ENCODE peak calls at places on chromosomes 1 and 21, in nine cellular contexts. I, T, M, X, C, V, F, J and L are unnamed samples.

GRCh38 chr1:9890224-9890731 is 19.8 kb downstream of the CTNNBIP1 start:
- DNase-seq in I (no peak), T (peak), M (peak), X (no peak), C (no peak), V (peak), F (peak), J (no peak), L (peak)

GRCh38 chr1:201385299-201385891 is 7.9 kb upstream of the TNNT2 start:
- DNase-seq in I (no peak), T (peak), M (no peak), X (peak), C (peak), V (peak), F (peak), J (peak), L (peak)

GRCh38 chr21:33026878-33027400 is 1.2 kb downstream of the OLIG2 start:
- DNase-seq in I (no peak), T (peak), M (peak), X (no peak), C (no peak), V (peak), F (no peak), J (no peak), L (no peak)

GRCh38 chr1:192977089-192977706 is 82.0 kb downstream of the UCHL5 start:
- DNase-seq in I (no peak), T (no peak), M (no peak), X (no peak), C (no peak), V (peak), F (no peak), J (no peak), L (no peak)

GRCh38 chr21:46171996-46172862 is 12.0 kb downstream of the SPATC1L start:
- DNase-seq in I (no peak), T (no peak), M (peak), X (no peak), C (no peak), V (no peak), F (no peak), J (no peak), L (no peak)

GRCh38 chr21:46622226-46622625 is 13.2 kb upstream of the PRMT2 start:
- DNase-seq in I (peak), T (peak), M (peak), X (no peak), C (no peak), V (peak), F (peak), J (peak), L (peak)

GRCh38 chr1:230112131-230112701 is 45.2 kb downstream of the GALNT2 start:
- DNase-seq in I (no peak), T (no peak), M (no peak), X (peak), C (no peak), V (peak), F (no peak), J (peak), L (no peak)

GRCh38 chr1:95388041-95388440 is 154.0 kb downstream of the RWDD3 start:
- DNase-seq in I (no peak), T (no peak), M (no peak), X (no peak), C (no peak), V (no peak), F (no peak), J (no peak), L (no peak)

GRCh38 chr1:36306210-36306901 is at the start of gene SH3D21:
- DNase-seq in I (peak), T (peak), M (peak), X (peak), C (peak), V (peak), F (peak), J (peak), L (peak)

GRCh38 chr1:222654849-222655248 is 37.0 kb downstream of the MIA3 start:
- DNase-seq in I (peak), T (peak), M (no peak), X (no peak), C (no peak), V (no peak), F (peak), J (peak), L (no peak)

GRCh38 chr1:243246916-243247315 is 8.2 kb downstream of the CEP170 start:
- DNase-seq in I (no peak), T (peak), M (no peak), X (no peak), C (no peak), V (no peak), F (no peak), J (no peak), L (no peak)

GRCh38 chr1:224333939-224334701 is 4.1 kb upstream of the NVL start:
- DNase-seq in I (no peak), T (peak), M (no peak), X (no peak), C (no peak), V (no peak), F (no peak), J (no peak), L (no peak)

GRCh38 chr1:226029568-226030225 is 30.6 kb upstream of the SDE2 start:
- DNase-seq in I (no peak), T (no peak), M (no peak), X (no peak), C (no peak), V (no peak), F (no peak), J (no peak), L (no peak)

GRCh38 chr1:54874079-54874830 is 12.7 kb downstream of the DHCR24 start:
- DNase-seq in I (no peak), T (no peak), M (no peak), X (no peak), C (no peak), V (no peak), F (no peak), J (no peak), L (no peak)

GRCh38 chr21:46412521-46413364 is 45.9 kb upstream of the DIP2A start:
- DNase-seq in I (no peak), T (no peak), M (peak), X (no peak), C (no peak), V (no peak), F (no peak), J (no peak), L (no peak)

GRCh38 chr21:34807146-34807880 is 138.5 kb downstream of the CLIC6 start:
- DNase-seq in I (no peak), T (peak), M (no peak), X (no peak), C (no peak), V (no peak), F (peak), J (no peak), L (peak)

GRCh38 chr1:75083223-75083622 is 51.0 kb upstream of the LHX8 start:
- DNase-seq in I (no peak), T (no peak), M (no peak), X (no peak), C (no peak), V (peak), F (no peak), J (no peak), L (no peak)

GRCh38 chr1:30976143-30976542 is 67.6 kb upstream of the SDC3 start:
- DNase-seq in I (no peak), T (peak), M (no peak), X (no peak), C (no peak), V (no peak), F (no peak), J (no peak), L (no peak)

GRCh38 chr1:203311368-203312301 is 6.3 kb downstream of the BTG2 start:
- DNase-seq in I (no peak), T (peak), M (no peak), X (no peak), C (no peak), V (no peak), F (no peak), J (no peak), L (no peak)

GRCh38 chr1:116915182-116915611 is 5.5 kb downstream of the PTGFRN start:
- DNase-seq in I (no peak), T (no peak), M (peak), X (no peak), C (peak), V (no peak), F (peak), J (no peak), L (no peak)

GRCh38 chr1:3453891-3454810 is at the start of gene ARHGEF16:
- DNase-seq in I (peak), T (peak), M (no peak), X (peak), C (peak), V (peak), F (peak), J (no peak), L (peak)

GRCh38 chr1:2585318-2586092 is 1.1 kb upstream of the PRXL2B start:
- DNase-seq in I (peak), T (peak), M (peak), X (peak), C (peak), V (peak), F (peak), J (peak), L (peak)

GRCh38 chr1:58442114-58442513 is 104.4 kb downstream of the OMA1 start:
- DNase-seq in I (no peak), T (no peak), M (no peak), X (peak), C (no peak), V (no peak), F (no peak), J (no peak), L (no peak)

GRCh38 chr1:53076165-53076564 is 14.2 kb downstream of the PODN start:
- DNase-seq in I (no peak), T (no peak), M (peak), X (peak), C (no peak), V (no peak), F (no peak), J (no peak), L (no peak)

GRCh38 chr1:112502827-112503226 is 5.9 kb upstream of the WNT2B start:
- DNase-seq in I (no peak), T (peak), M (no peak), X (peak), C (no peak), V (no peak), F (no peak), J (no peak), L (no peak)

GRCh38 chr1:61951731-61952585 is 209.7 kb downstream of the PATJ start:
- DNase-seq in I (no peak), T (no peak), M (no peak), X (no peak), C (no peak), V (peak), F (no peak), J (no peak), L (no peak)

GRCh38 chr1:25771246-25772114 is 28.5 kb upstream of the SELENON start:
- DNase-seq in I (peak), T (no peak), M (no peak), X (peak), C (peak), V (peak), F (peak), J (no peak), L (peak)

GRCh38 chr1:4944911-4945310 is 290.5 kb downstream of the AJAP1 start:
- DNase-seq in I (no peak), T (no peak), M (no peak), X (no peak), C (no peak), V (no peak), F (no peak), J (no peak), L (no peak)

GRCh38 chr1:68051475-68051874 is 1.0 kb upstream of the DIRAS3 start:
- DNase-seq in I (no peak), T (peak), M (no peak), X (peak), C (peak), V (peak), F (peak), J (no peak), L (peak)
- H3K4me3 ChIP-seq in I (no peak), T (peak), M (no peak), X (peak), C (no peak), V (peak), F (no peak), J (no peak), L (peak)

GRCh38 chr21:43854773-43855633 is 10.0 kb upstream of the AGPAT3 start:
- DNase-seq in I (no peak), T (peak), M (no peak), X (no peak), C (no peak), V (no peak), F (no peak), J (peak), L (peak)
- H3K4me3 ChIP-seq in I (no peak), T (no peak), M (no peak), X (no peak), C (no peak), V (no peak), F (no peak), J (no peak), L (no peak)

GRCh38 chr1:90720137-90720636 is 3.1 kb upstream of the BARHL2 start:
- DNase-seq in I (no peak), T (no peak), M (no peak), X (no peak), C (no peak), V (no peak), F (no peak), J (no peak), L (no peak)

GRCh38 chr1:90717356-90717664 is 208 bp upstream of the BARHL2 start:
- DNase-seq in I (no peak), T (no peak), M (no peak), X (no peak), C (no peak), V (peak), F (no peak), J (no peak), L (no peak)

GRCh38 chr1:90717665-90718410 is 736 bp upstream of the BARHL2 start:
- DNase-seq in I (no peak), T (peak), M (no peak), X (peak), C (no peak), V (peak), F (no peak), J (no peak), L (peak)

GRCh38 chr1:90719321-90720136 is 2.4 kb upstream of the BARHL2 start:
- DNase-seq in I (no peak), T (no peak), M (no peak), X (no peak), C (no peak), V (peak), F (no peak), J (no peak), L (no peak)

GRCh38 chr1:90718411-90719320 is 1.6 kb upstream of the BARHL2 start:
- DNase-seq in I (no peak), T (no peak), M (no peak), X (peak), C (no peak), V (peak), F (no peak), J (no peak), L (no peak)
- H3K4me3 ChIP-seq in I (no peak), T (peak), M (peak), X (peak), C (no peak), V (peak), F (no peak), J (no peak), L (peak)

GRCh38 chr1:220785166-220786056 is 1.3 kb upstream of the MTARC1 start:
- DNase-seq in I (no peak), T (no peak), M (peak), X (no peak), C (no peak), V (no peak), F (no peak), J (no peak), L (no peak)
- H3K4me3 ChIP-seq in I (no peak), T (no peak), M (no peak), X (no peak), C (no peak), V (peak), F (no peak), J (no peak), L (no peak)

GRCh38 chr1:41919131-41919530 is 409 bp upstream of the HIVEP3 start:
- DNase-seq in I (no peak), T (no peak), M (no peak), X (no peak), C (no peak), V (no peak), F (no peak), J (peak), L (no peak)
- H3K4me3 ChIP-seq in I (peak), T (no peak), M (no peak), X (peak), C (no peak), V (peak), F (no peak), J (peak), L (no peak)

GRCh38 chr1:39762550-39763540 is 8.3 kb downstream of the OXCT2 start:
- DNase-seq in I (no peak), T (no peak), M (no peak), X (no peak), C (no peak), V (no peak), F (no peak), J (no peak), L (no peak)

GRCh38 chr1:39759436-39759726 is 11.8 kb downstream of the OXCT2 start:
- DNase-seq in I (no peak), T (no peak), M (no peak), X (no peak), C (no peak), V (no peak), F (no peak), J (no peak), L (no peak)

GRCh38 chr1:39761016-39761415 is 10.1 kb downstream of the OXCT2 start:
- DNase-seq in I (no peak), T (no peak), M (no peak), X (no peak), C (no peak), V (no peak), F (no peak), J (no peak), L (no peak)

GRCh38 chr1:39760074-39761008 is 10.8 kb downstream of the OXCT2 start:
- DNase-seq in I (no peak), T (no peak), M (no peak), X (no peak), C (no peak), V (no peak), F (no peak), J (no peak), L (no peak)

GRCh38 chr1:39761557-39762260 is 9.4 kb downstream of the OXCT2 start:
- DNase-seq in I (no peak), T (no peak), M (no peak), X (no peak), C (no peak), V (no peak), F (no peak), J (no peak), L (no peak)
- H3K4me3 ChIP-seq in I (no peak), T (no peak), M (no peak), X (no peak), C (no peak), V (no peak), F (no peak), J (no peak), L (no peak)

GRCh38 chr1:67420835-67421492 is 9.2 kb downstream of the SERBP1 start:
- DNase-seq in I (no peak), T (no peak), M (no peak), X (no peak), C (no peak), V (no peak), F (no peak), J (no peak), L (no peak)
- H3K4me3 ChIP-seq in I (no peak), T (no peak), M (no peak), X (no peak), C (no peak), V (no peak), F (no peak), J (no peak), L (no peak)

DNA sequence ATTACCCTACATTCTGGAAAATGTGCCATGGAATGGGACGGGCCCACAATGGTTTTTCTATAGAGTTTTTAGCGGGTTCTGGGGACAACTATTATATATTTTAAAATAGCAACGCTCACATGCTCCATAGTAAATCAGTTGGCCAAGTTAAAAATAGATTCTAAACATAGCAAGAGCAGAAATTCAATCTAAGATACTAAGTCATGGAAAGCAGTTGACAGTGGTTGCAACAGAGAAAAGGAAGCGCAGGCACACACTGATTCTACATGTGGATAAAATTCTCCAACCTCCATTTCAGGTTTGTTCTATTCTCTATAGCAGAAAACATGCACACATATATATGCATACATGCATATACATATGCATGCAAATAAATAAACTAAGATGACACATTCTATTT is 89.5 kb upstream of the HNRNPU start:
- DNase-seq in I (no peak), T (no peak), M (no peak), X (no peak), C (no peak), V (no peak), F (no peak), J (no peak), L (no peak)
- H3K4me3 ChIP-seq in I (no peak), T (no peak), M (no peak), X (no peak), C (no peak), V (no peak), F (no peak), J (no peak), L (no peak)

GRCh38 chr1:154502742-154503111 is 515 bp upstream of the SHE start:
- DNase-seq in I (no peak), T (no peak), M (no peak), X (peak), C (peak), V (peak), F (no peak), J (no peak), L (no peak)
- H3K4me3 ChIP-seq in I (no peak), T (no peak), M (peak), X (no peak), C (no peak), V (peak), F (no peak), J (no peak), L (no peak)

GRCh38 chr1:33609739-33610138 is 137.3 kb downstream of the ZSCAN20 start:
- DNase-seq in I (no peak), T (no peak), M (no peak), X (no peak), C (no peak), V (no peak), F (no peak), J (no peak), L (no peak)
- H3K4me3 ChIP-seq in I (no peak), T (no peak), M (no peak), X (no peak), C (no peak), V (no peak), F (no peak), J (no peak), L (no peak)